ENCODE peak calls at places on chromosomes 3 and 15, in four cellular contexts. V, Z, S and P are unnamed samples.

GRCh38 chr15:71575474-71576045 is 234.8 kb upstream of the NR2E3 start:
- DNase-seq in V (peak), Z (peak), S (no peak), P (no peak)

GRCh38 chr15:51132384-51133139 is 37.9 kb upstream of the TNFAIP8L3 start:
- DNase-seq in V (peak), Z (peak), S (peak), P (peak)

GRCh38 chr3:9649791-9650521 is 651 bp downstream of the MTMR14 start:
- DNase-seq in V (no peak), Z (no peak), S (peak), P (no peak)

GRCh38 chr15:57026016-57026602 is 107.7 kb downstream of the TCF12 start:
- DNase-seq in V (no peak), Z (no peak), S (no peak), P (no peak)

GRCh38 chr3:173584093-173584833 is 186.7 kb downstream of the NLGN1 start:
- DNase-seq in V (peak), Z (no peak), S (peak), P (peak)

GRCh38 chr3:11539677-11540076 is 104.0 kb downstream of the VGLL4 start:
- DNase-seq in V (no peak), Z (no peak), S (no peak), P (peak)

GRCh38 chr3:130480736-130481135 is 36.2 kb upstream of the COL6A6 start:
- DNase-seq in V (peak), Z (no peak), S (no peak), P (peak)

GRCh38 chr3:183449791-183450190 is 21.4 kb upstream of the MCF2L2 start:
- DNase-seq in V (no peak), Z (no peak), S (no peak), P (no peak)

GRCh38 chr3:45741247-45741646 is 52.1 kb downstream of the SACM1L start:
- DNase-seq in V (no peak), Z (no peak), S (no peak), P (no peak)

GRCh38 chr3:83567935-83568334 is 1390.9 kb upstream of the CADM2 start:
- DNase-seq in V (no peak), Z (no peak), S (no peak), P (no peak)

GRCh38 chr3:54691230-54691900 is 236.5 kb downstream of the LRTM1 start:
- DNase-seq in V (no peak), Z (no peak), S (no peak), P (no peak)

GRCh38 chr3:116299646-116300081 is 145.6 kb downstream of the LSAMP start:
- DNase-seq in V (no peak), Z (no peak), S (no peak), P (no peak)

GRCh38 chr3:73600293-73600938 is 24.3 kb downstream of the PDZRN3 start:
- DNase-seq in V (no peak), Z (no peak), S (no peak), P (no peak)

GRCh38 chr3:186963636-186964035 is 33.3 kb downstream of the ST6GAL1 start:
- DNase-seq in V (no peak), Z (no peak), S (no peak), P (no peak)

GRCh38 chr3:140023616-140024530 is 88.9 kb downstream of the CLSTN2 start:
- DNase-seq in V (no peak), Z (no peak), S (no peak), P (no peak)

GRCh38 chr15:43966646-43967045 is 139.8 kb downstream of the WDR76 start:
- DNase-seq in V (no peak), Z (no peak), S (no peak), P (no peak)

GRCh38 chr3:107241217-107241616 is 136.0 kb upstream of the CCDC54 start:
- DNase-seq in V (peak), Z (no peak), S (peak), P (peak)

GRCh38 chr3:109774108-109774507 is 436.8 kb upstream of the DPPA4 start:
- DNase-seq in V (no peak), Z (no peak), S (no peak), P (no peak)

GRCh38 chr3:47162695-47163022 is 1.3 kb downstream of the SETD2 start:
- DNase-seq in V (no peak), Z (no peak), S (no peak), P (no peak)

GRCh38 chr15:56241374-56242085 is 2.1 kb downstream of the RFX7 start:
- DNase-seq in V (no peak), Z (no peak), S (no peak), P (no peak)

GRCh38 chr3:120561251-120562045 is 34.7 kb upstream of the NDUFB4 start:
- DNase-seq in V (peak), Z (peak), S (peak), P (peak)

GRCh38 chr3:42823351-42823750 is 14.1 kb downstream of the ACKR2 start:
- DNase-seq in V (peak), Z (no peak), S (no peak), P (no peak)

GRCh38 chr3:53354945-53355498 is 7.7 kb upstream of the DCP1A start:
- DNase-seq in V (no peak), Z (no peak), S (no peak), P (no peak)

GRCh38 chr15:86650084-86650483 is 570.4 kb downstream of the AGBL1 start:
- DNase-seq in V (peak), Z (no peak), S (peak), P (no peak)

GRCh38 chr15:44719293-44719999 is 8.1 kb downstream of the B2M start:
- DNase-seq in V (no peak), Z (peak), S (no peak), P (no peak)

GRCh38 chr15:40354408-40355171 is 3.4 kb upstream of the DISP2 start:
- DNase-seq in V (no peak), Z (no peak), S (peak), P (peak)

GRCh38 chr3:197880361-197881339 is 69.3 kb upstream of the RPL35A start:
- DNase-seq in V (no peak), Z (peak), S (no peak), P (no peak)

GRCh38 chr3:169354774-169355501 is 308.6 kb downstream of the MECOM start:
- DNase-seq in V (no peak), Z (no peak), S (no peak), P (no peak)

GRCh38 chr3:197524128-197524527 is 31.6 kb downstream of the BDH1 start:
- DNase-seq in V (no peak), Z (no peak), S (no peak), P (no peak)

GRCh38 chr3:76958231-76958630 is 81.7 kb upstream of the ROBO2 start:
- DNase-seq in V (no peak), Z (no peak), S (no peak), P (no peak)
- TF ChIP-seq NR3C1 in V (no peak), Z (no peak), S (no peak), P (no peak)

DNA sequence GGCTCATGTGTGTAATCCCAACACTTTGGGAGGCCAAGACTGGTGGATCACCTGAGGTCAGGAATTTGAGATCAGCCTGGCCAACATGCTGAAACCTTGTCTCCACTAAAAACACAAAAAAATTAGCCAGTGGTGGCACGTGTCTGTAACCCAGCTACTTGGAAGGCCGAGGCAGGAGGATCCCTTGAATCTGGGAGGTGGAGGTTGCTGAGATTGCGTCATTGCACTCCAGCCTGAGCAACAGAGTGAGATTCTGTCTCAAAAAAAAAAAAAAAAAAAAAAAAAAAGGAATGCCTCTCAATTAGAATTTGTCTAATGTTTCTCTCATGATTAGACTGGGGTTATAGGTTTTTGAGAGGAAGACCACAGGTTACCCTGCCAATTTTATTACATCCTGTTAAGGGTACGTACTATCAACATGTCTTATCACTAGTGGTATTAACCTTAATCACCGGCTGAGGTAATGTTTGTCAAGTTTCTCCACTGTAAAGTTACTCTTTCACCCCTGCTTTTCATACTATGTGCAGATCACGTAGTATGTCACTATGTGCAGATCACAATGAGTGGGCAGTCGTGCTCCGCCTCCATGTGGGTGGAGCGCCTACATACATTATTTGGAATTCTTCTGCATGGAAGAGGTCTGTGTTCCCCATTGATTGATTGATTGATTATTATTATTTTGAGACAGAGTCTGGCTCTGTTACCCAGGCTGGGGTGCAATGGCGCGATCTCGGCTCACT is 6.2 kb upstream of the RPAP1 start:
- DNase-seq in V (no peak), Z (peak), S (no peak), P (no peak)
- TF ChIP-seq HMGXB4 in V (no peak), Z (no peak), S (no peak), P (no peak)

GRCh38 chr3:21017115-21017852 is 733.7 kb downstream of the ZNF385D start:
- DNase-seq in V (peak), Z (no peak), S (no peak), P (peak)
- TF ChIP-seq NR3C1 in V (no peak), Z (no peak), S (no peak), P (no peak)

GRCh38 chr15:101481917-101482525 is 7.5 kb downstream of the PCSK6 start:
- DNase-seq in V (no peak), Z (no peak), S (no peak), P (no peak)
- TF ChIP-seq HMGXB4 in V (no peak), Z (no peak), S (no peak), P (no peak)

DNA sequence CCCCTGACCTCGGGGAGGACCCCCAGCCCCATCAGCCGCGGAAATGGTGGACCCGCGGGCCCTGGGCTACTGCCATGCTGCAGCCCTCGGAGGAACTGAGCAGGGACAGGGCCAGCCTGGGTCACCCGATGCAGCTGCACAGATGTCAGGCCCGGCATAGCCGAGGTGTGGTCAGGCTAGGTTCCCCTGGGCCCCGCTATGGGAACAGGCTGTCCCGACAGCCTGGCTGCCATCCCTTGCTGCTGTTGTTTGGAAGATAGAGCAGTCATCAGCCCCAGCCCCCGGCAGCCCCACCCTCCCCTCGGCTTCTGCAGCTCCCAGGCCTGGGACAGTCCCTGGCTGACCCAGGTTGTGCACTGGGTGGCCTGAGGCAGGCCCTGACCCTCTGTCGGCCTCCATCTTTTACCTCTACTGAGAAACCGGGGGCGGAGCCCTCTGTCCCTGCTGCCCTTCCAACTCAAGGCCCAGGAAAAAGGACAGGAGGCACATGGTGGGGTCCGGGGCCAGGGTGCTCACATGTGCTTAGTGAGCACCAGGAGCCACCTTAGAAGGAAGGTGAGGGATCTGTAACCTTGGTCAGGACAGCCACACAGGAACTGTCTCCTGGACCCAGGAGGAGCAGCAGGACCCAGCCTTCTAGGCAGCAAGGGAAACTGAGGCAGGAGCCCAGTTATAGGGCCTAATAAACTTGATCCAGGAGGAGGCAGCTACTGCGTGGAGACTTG is 31.5 kb upstream of the FBLN2 start:
- DNase-seq in V (no peak), Z (no peak), S (no peak), P (no peak)
- TF ChIP-seq NR3C1 in V (no peak), Z (no peak), S (no peak), P (no peak)

GRCh38 chr3:65730449-65730848 is 308.3 kb downstream of the MAGI1 start:
- DNase-seq in V (no peak), Z (no peak), S (no peak), P (no peak)

GRCh38 chr3:65732060-65732933 is 306.4 kb downstream of the MAGI1 start:
- DNase-seq in V (peak), Z (peak), S (peak), P (no peak)

GRCh38 chr3:65734792-65735191 is 303.9 kb downstream of the MAGI1 start:
- DNase-seq in V (no peak), Z (no peak), S (no peak), P (no peak)

GRCh38 chr3:65734382-65734781 is 304.3 kb downstream of the MAGI1 start:
- DNase-seq in V (no peak), Z (no peak), S (no peak), P (no peak)

GRCh38 chr3:65733459-65733858 is 305.3 kb downstream of the MAGI1 start:
- DNase-seq in V (no peak), Z (no peak), S (no peak), P (no peak)
- TF ChIP-seq HMGXB4 in V (no peak), Z (no peak), S (no peak), P (no peak)